ENCODE peak calls at places on chromosomes 7 and 10, in nine cellular contexts. B, U, Y, W, S, D, H, L and Z are unnamed samples.

GRCh38 chr7:45662018-45662417 is 87.8 kb downstream of the ADCY1 start:
- DNase-seq in B (no peak), U (no peak), Y (no peak), W (no peak), S (peak), D (no peak), H (no peak), L (no peak), Z (no peak)

GRCh38 chr7:63789378-63790176 is 209.1 kb upstream of the ZNF722 start:
- DNase-seq in B (no peak), U (no peak), Y (peak), W (no peak), S (no peak), D (no peak), H (no peak), L (no peak), Z (no peak)

GRCh38 chr10:787933-788651 is 98.6 kb upstream of the DIP2C start:
- DNase-seq in B (no peak), U (peak), Y (no peak), W (no peak), S (peak), D (no peak), H (peak), L (no peak), Z (no peak)

GRCh38 chr7:121137580-121137979 is 149.1 kb downstream of the CPED1 start:
- DNase-seq in B (no peak), U (no peak), Y (no peak), W (no peak), S (no peak), D (no peak), H (no peak), L (no peak), Z (no peak)

GRCh38 chr10:88642254-88642653 is 22.0 kb upstream of the LIPF start:
- DNase-seq in B (no peak), U (no peak), Y (no peak), W (no peak), S (no peak), D (no peak), H (no peak), L (no peak), Z (no peak)

GRCh38 chr7:43560742-43561330 is 22.1 kb upstream of the STK17A start:
- DNase-seq in B (no peak), U (no peak), Y (no peak), W (no peak), S (no peak), D (no peak), H (no peak), L (no peak), Z (no peak)

GRCh38 chr7:836429-836828 is 4.2 kb downstream of the SUN1 start:
- DNase-seq in B (no peak), U (peak), Y (no peak), W (no peak), S (no peak), D (no peak), H (peak), L (no peak), Z (no peak)

GRCh38 chr10:20698837-20699236 is 198.3 kb downstream of the NEBL start:
- DNase-seq in B (no peak), U (no peak), Y (no peak), W (no peak), S (no peak), D (no peak), H (no peak), L (no peak), Z (no peak)

GRCh38 chr10:132520147-132520811 is 17.3 kb upstream of the INPP5A start:
- DNase-seq in B (no peak), U (no peak), Y (no peak), W (no peak), S (peak), D (no peak), H (peak), L (no peak), Z (no peak)

GRCh38 chr7:30770936-30771858 is at the start of gene MINDY4:
- DNase-seq in B (peak), U (peak), Y (peak), W (no peak), S (peak), D (peak), H (peak), L (peak), Z (peak)

GRCh38 chr7:94375167-94375566 is 19.5 kb upstream of the COL1A2 start:
- DNase-seq in B (no peak), U (no peak), Y (no peak), W (no peak), S (no peak), D (no peak), H (peak), L (no peak), Z (no peak)

GRCh38 chr10:22369433-22370072 is 24.3 kb downstream of the SPAG6 start:
- DNase-seq in B (no peak), U (peak), Y (no peak), W (no peak), S (no peak), D (no peak), H (peak), L (no peak), Z (no peak)

GRCh38 chr10:110733256-110733952 is 89.3 kb downstream of the RBM20 start:
- DNase-seq in B (no peak), U (no peak), Y (no peak), W (no peak), S (no peak), D (no peak), H (peak), L (no peak), Z (no peak)

GRCh38 chr7:1750541-1751021 is 80.5 kb downstream of the ELFN1 start:
- DNase-seq in B (no peak), U (no peak), Y (no peak), W (no peak), S (no peak), D (no peak), H (no peak), L (no peak), Z (no peak)

GRCh38 chr10:48363617-48364355 is 57.3 kb downstream of the MAPK8 start:
- DNase-seq in B (no peak), U (peak), Y (no peak), W (peak), S (peak), D (peak), H (peak), L (no peak), Z (peak)

GRCh38 chr10:18658301-18658991 is 785 bp upstream of the ARL5B start:
- DNase-seq in B (no peak), U (no peak), Y (no peak), W (no peak), S (no peak), D (no peak), H (peak), L (no peak), Z (no peak)

GRCh38 chr10:131981429-131982184 is at the start of gene BNIP3:
- DNase-seq in B (peak), U (peak), Y (peak), W (peak), S (peak), D (peak), H (peak), L (peak), Z (peak)

GRCh38 chr7:157405914-157406810 is 69.4 kb downstream of the DNAJB6 start:
- DNase-seq in B (no peak), U (no peak), Y (no peak), W (no peak), S (no peak), D (no peak), H (no peak), L (no peak), Z (no peak)

GRCh38 chr7:155653773-155654172 is 9.3 kb downstream of the RBM33 start:
- DNase-seq in B (no peak), U (peak), Y (no peak), W (no peak), S (no peak), D (no peak), H (peak), L (no peak), Z (no peak)

GRCh38 chr10:132562177-132562915 is 24.8 kb downstream of the INPP5A start:
- DNase-seq in B (no peak), U (no peak), Y (no peak), W (no peak), S (no peak), D (no peak), H (no peak), L (no peak), Z (no peak)

GRCh38 chr10:84140036-84140379 is 699 bp downstream of the GHITM start:
- DNase-seq in B (no peak), U (no peak), Y (peak), W (no peak), S (no peak), D (no peak), H (peak), L (peak), Z (no peak)

GRCh38 chr7:101154693-101155102 is 422 bp downstream of the AP1S1 start:
- DNase-seq in B (no peak), U (no peak), Y (no peak), W (no peak), S (no peak), D (no peak), H (no peak), L (no peak), Z (peak)

GRCh38 chr10:30151581-30152389 is 92.4 kb upstream of the JCAD start:
- DNase-seq in B (no peak), U (peak), Y (no peak), W (peak), S (no peak), D (no peak), H (peak), L (no peak), Z (no peak)

GRCh38 chr7:6221340-6222319 is 50.8 kb downstream of the CYTH3 start:
- DNase-seq in B (no peak), U (peak), Y (no peak), W (no peak), S (no peak), D (no peak), H (no peak), L (peak), Z (no peak)

GRCh38 chr7:40105879-40106473 is 28.4 kb downstream of the MPLKIP start:
- DNase-seq in B (no peak), U (no peak), Y (no peak), W (no peak), S (no peak), D (no peak), H (peak), L (no peak), Z (no peak)

GRCh38 chr10:30098624-30099023 is 39.2 kb upstream of the JCAD start:
- DNase-seq in B (no peak), U (peak), Y (no peak), W (no peak), S (no peak), D (no peak), H (peak), L (no peak), Z (no peak)

GRCh38 chr7:108059526-108059925 is 56.6 kb upstream of the LAMB1 start:
- DNase-seq in B (no peak), U (no peak), Y (no peak), W (no peak), S (no peak), D (no peak), H (peak), L (no peak), Z (no peak)

GRCh38 chr10:49241365-49241764 is 53.2 kb upstream of the TMEM273 start:
- DNase-seq in B (no peak), U (no peak), Y (no peak), W (no peak), S (no peak), D (no peak), H (no peak), L (no peak), Z (no peak)

GRCh38 chr7:150465414-150465813 is 15.0 kb downstream of the GIMAP8 start:
- DNase-seq in B (no peak), U (no peak), Y (no peak), W (no peak), S (no peak), D (no peak), H (no peak), L (no peak), Z (no peak)

GRCh38 chr7:5586279-5586962 is 162.8 kb upstream of the TNRC18 start:
- DNase-seq in B (no peak), U (no peak), Y (no peak), W (no peak), S (no peak), D (no peak), H (no peak), L (no peak), Z (no peak)

GRCh38 chr7:13099197-13099795 is 411.9 kb downstream of the ARL4A start:
- DNase-seq in B (no peak), U (no peak), Y (no peak), W (no peak), S (no peak), D (no peak), H (no peak), L (no peak), Z (no peak)

GRCh38 chr7:106022193-106022821 is 59.2 kb downstream of the CDHR3 start:
- DNase-seq in B (no peak), U (no peak), Y (no peak), W (no peak), S (peak), D (no peak), H (no peak), L (peak), Z (no peak)

GRCh38 chr7:183496-183895 is 8.9 kb upstream of the FAM20C start:
- DNase-seq in B (no peak), U (peak), Y (no peak), W (no peak), S (no peak), D (no peak), H (no peak), L (no peak), Z (no peak)

GRCh38 chr10:9299966-9300365 is 1245.5 kb downstream of the GATA3 start:
- DNase-seq in B (no peak), U (no peak), Y (no peak), W (no peak), S (no peak), D (no peak), H (no peak), L (no peak), Z (no peak)

GRCh38 chr10:11522821-11523245 is 88.6 kb downstream of the USP6NL start:
- DNase-seq in B (no peak), U (no peak), Y (no peak), W (no peak), S (no peak), D (no peak), H (peak), L (no peak), Z (no peak)